ENCODE peak calls at places on chromosome 18, in nine cellular contexts. One of them, this sample, is unnamed.

GRCh38 chr18:58803978-58804377 is 60.7 kb upstream of the ZNF532 start:
- DNase-seq in uterus: no peak
- DNase-seq in adrenal gland: no peak
- DNase-seq in A549: peak
- DNase-seq in upper lobe of left lung: no peak
- DNase-seq in HepG2: no peak
- DNase-seq in tibial nerve: no peak
- DNase-seq in IMR-90: no peak
- DNase-seq in Peyer's patch: no peak
- DNase-seq in this sample: no peak

GRCh38 chr18:31657823-31658669 is 26.3 kb downstream of the B4GALT6 start:
- DNase-seq in uterus: no peak
- DNase-seq in adrenal gland: no peak
- DNase-seq in A549: no peak
- DNase-seq in upper lobe of left lung: no peak
- DNase-seq in HepG2: no peak
- DNase-seq in tibial nerve: no peak
- DNase-seq in IMR-90: no peak
- DNase-seq in Peyer's patch: no peak
- DNase-seq in this sample: no peak

GRCh38 chr18:21820035-21820810 is 79.6 kb downstream of the MIB1 start:
- DNase-seq in uterus: no peak
- DNase-seq in adrenal gland: no peak
- DNase-seq in A549: peak
- DNase-seq in upper lobe of left lung: no peak
- DNase-seq in HepG2: peak
- DNase-seq in tibial nerve: no peak
- DNase-seq in IMR-90: peak
- DNase-seq in Peyer's patch: no peak
- DNase-seq in this sample: no peak

GRCh38 chr18:8842506-8842905 is 137.2 kb downstream of the MTCL1 start:
- DNase-seq in uterus: no peak
- DNase-seq in adrenal gland: no peak
- DNase-seq in A549: no peak
- DNase-seq in upper lobe of left lung: no peak
- DNase-seq in HepG2: no peak
- DNase-seq in tibial nerve: no peak
- DNase-seq in IMR-90: no peak
- DNase-seq in Peyer's patch: no peak
- DNase-seq in this sample: no peak

GRCh38 chr18:65659312-65659711 is 91.5 kb upstream of the CDH7 start:
- DNase-seq in uterus: no peak
- DNase-seq in adrenal gland: no peak
- DNase-seq in A549: no peak
- DNase-seq in upper lobe of left lung: no peak
- DNase-seq in HepG2: no peak
- DNase-seq in tibial nerve: no peak
- DNase-seq in IMR-90: no peak
- DNase-seq in Peyer's patch: no peak
- DNase-seq in this sample: no peak

GRCh38 chr18:48959921-48960920 is 9.5 kb upstream of the SMAD7 start:
- DNase-seq in uterus: no peak
- DNase-seq in adrenal gland: no peak
- DNase-seq in A549: no peak
- DNase-seq in upper lobe of left lung: no peak
- DNase-seq in HepG2: no peak
- DNase-seq in tibial nerve: no peak
- DNase-seq in IMR-90: peak
- DNase-seq in Peyer's patch: no peak
- DNase-seq in this sample: no peak

GRCh38 chr18:49178736-49179135 is 228.0 kb upstream of the SMAD7 start:
- DNase-seq in uterus: peak
- DNase-seq in adrenal gland: no peak
- DNase-seq in A549: peak
- DNase-seq in upper lobe of left lung: no peak
- DNase-seq in HepG2: peak
- DNase-seq in tibial nerve: peak
- DNase-seq in IMR-90: peak
- DNase-seq in Peyer's patch: peak
- DNase-seq in this sample: peak

GRCh38 chr18:45787346-45787745 is 38.1 kb upstream of the SIGLEC15 start:
- DNase-seq in uterus: no peak
- DNase-seq in adrenal gland: no peak
- DNase-seq in A549: no peak
- DNase-seq in upper lobe of left lung: no peak
- DNase-seq in HepG2: no peak
- DNase-seq in tibial nerve: no peak
- DNase-seq in IMR-90: peak
- DNase-seq in Peyer's patch: no peak
- DNase-seq in this sample: no peak

GRCh38 chr18:50527636-50528307 is 32.1 kb upstream of the MAPK4 start:
- DNase-seq in uterus: no peak
- DNase-seq in adrenal gland: no peak
- DNase-seq in A549: no peak
- DNase-seq in upper lobe of left lung: no peak
- DNase-seq in HepG2: no peak
- DNase-seq in tibial nerve: no peak
- DNase-seq in IMR-90: no peak
- DNase-seq in Peyer's patch: no peak
- DNase-seq in this sample: peak

GRCh38 chr18:45386256-45386655 is 229.0 kb upstream of the SLC14A2 start:
- DNase-seq in uterus: peak
- DNase-seq in adrenal gland: no peak
- DNase-seq in A549: peak
- DNase-seq in upper lobe of left lung: no peak
- DNase-seq in HepG2: peak
- DNase-seq in tibial nerve: no peak
- DNase-seq in IMR-90: peak
- DNase-seq in Peyer's patch: no peak
- DNase-seq in this sample: peak

GRCh38 chr18:48940854-48941531 is 9.8 kb downstream of the SMAD7 start:
- DNase-seq in uterus: no peak
- DNase-seq in adrenal gland: peak
- DNase-seq in A549: no peak
- DNase-seq in upper lobe of left lung: no peak
- DNase-seq in HepG2: no peak
- DNase-seq in tibial nerve: no peak
- DNase-seq in IMR-90: peak
- DNase-seq in Peyer's patch: peak
- DNase-seq in this sample: no peak

DNA sequence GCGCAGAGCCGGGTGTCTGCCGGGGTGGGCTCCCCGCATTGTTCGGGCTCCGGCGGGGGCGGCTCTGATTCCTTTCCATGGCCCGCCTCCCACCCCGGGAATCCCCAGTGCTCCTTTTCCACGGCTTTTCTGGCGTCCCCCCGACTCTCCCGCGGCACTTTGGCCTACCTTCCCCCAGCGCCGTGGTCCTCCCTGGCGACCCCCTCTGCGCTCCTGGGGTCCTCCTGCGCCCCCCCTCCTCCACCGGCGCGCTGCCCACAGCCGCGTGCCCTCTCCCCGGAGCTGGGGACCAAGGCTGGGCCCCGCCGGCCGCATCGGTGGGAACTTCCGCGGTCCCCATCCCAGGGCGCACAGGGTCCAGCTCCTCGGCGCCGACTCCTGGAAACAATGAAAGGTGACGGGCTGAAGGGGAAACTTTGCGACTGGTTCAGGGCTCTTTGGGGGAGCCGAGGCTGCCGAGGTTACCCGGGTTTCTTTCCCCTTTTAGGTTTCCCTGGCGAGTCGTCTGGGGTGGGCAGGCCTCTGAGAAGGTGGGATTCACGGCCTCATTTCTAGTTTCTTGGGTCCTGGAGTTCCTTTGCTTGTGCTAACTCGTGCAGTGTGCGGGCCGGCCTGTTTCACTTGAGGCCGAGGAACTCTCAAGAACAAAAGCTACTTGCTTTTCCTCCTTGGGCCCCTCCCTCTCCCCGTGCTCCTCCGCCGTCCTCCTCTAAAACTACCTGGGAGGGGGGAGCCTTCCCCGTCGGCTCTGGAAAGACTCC is 2.2 kb downstream of the TGIF1 start:
- DNase-seq in uterus: peak
- DNase-seq in adrenal gland: peak
- DNase-seq in A549: peak
- DNase-seq in upper lobe of left lung: peak
- DNase-seq in HepG2: no peak
- DNase-seq in tibial nerve: peak
- DNase-seq in IMR-90: peak
- DNase-seq in Peyer's patch: peak
- DNase-seq in this sample: peak
- TF ChIP-seq POLR2A in uterus: peak
- TF ChIP-seq POLR2A in adrenal gland: no peak
- TF ChIP-seq POLR2A in A549: no peak
- TF ChIP-seq POLR2A in upper lobe of left lung: peak
- TF ChIP-seq POLR2A in HepG2: no peak
- TF ChIP-seq POLR2A in tibial nerve: no peak
- TF ChIP-seq POLR2A in IMR-90: peak
- TF ChIP-seq POLR2A in Peyer's patch: peak
- TF ChIP-seq POLR2A in this sample: no peak

GRCh38 chr18:10453261-10453884 is 1.1 kb upstream of the APCDD1 start:
- DNase-seq in uterus: peak
- DNase-seq in adrenal gland: no peak
- DNase-seq in A549: no peak
- DNase-seq in upper lobe of left lung: no peak
- DNase-seq in HepG2: no peak
- DNase-seq in tibial nerve: peak
- DNase-seq in IMR-90: no peak
- DNase-seq in Peyer's patch: no peak
- DNase-seq in this sample: no peak
- H3K27ac ChIP-seq in uterus: peak
- H3K27ac ChIP-seq in adrenal gland: peak
- H3K27ac ChIP-seq in A549: no peak
- H3K27ac ChIP-seq in upper lobe of left lung: peak
- H3K27ac ChIP-seq in HepG2: no peak
- H3K27ac ChIP-seq in tibial nerve: peak
- H3K27ac ChIP-seq in IMR-90: no peak
- H3K27ac ChIP-seq in Peyer's patch: peak
- H3K27ac ChIP-seq in this sample: peak

DNA sequence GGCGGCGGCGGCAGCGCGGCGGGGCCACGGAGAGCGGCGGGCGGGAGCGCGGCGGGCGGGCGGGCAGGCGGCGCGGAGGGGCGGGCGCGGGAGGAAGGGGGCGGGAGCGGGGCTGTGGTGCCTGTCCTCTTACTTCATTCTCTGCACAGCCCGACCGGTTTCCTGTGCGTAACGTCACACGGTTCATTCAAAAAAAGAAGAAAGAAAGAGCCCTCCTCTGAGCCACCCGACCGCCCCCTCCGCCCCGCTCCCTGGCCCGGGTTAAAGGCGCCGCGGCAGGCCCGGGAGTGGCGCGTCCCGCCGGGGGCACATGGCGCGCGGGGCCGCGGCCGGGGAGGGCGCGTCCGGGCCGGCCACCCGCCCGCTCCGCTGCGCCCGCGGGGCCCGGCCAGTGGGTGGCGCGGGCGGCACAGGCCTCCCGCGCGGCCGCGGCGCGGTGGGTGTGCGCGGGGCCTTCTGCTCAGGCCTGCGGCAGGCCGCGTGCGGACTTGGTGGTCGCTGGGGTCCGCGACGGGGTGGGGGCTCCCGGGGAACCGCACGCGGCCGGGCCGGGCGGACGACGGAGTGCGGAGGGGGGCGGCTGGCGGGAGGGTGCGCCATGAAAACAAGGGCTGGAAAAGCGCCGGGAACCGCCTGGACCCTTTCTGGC is 596 bp upstream of the BCL2 start:
- DNase-seq in uterus: peak
- DNase-seq in adrenal gland: peak
- DNase-seq in A549: peak
- DNase-seq in upper lobe of left lung: peak
- DNase-seq in HepG2: peak
- DNase-seq in tibial nerve: peak
- DNase-seq in IMR-90: peak
- DNase-seq in Peyer's patch: peak
- DNase-seq in this sample: peak
- TF ChIP-seq POLR2A in uterus: peak
- TF ChIP-seq POLR2A in adrenal gland: no peak
- TF ChIP-seq POLR2A in A549: no peak
- TF ChIP-seq POLR2A in upper lobe of left lung: no peak
- TF ChIP-seq POLR2A in HepG2: no peak
- TF ChIP-seq POLR2A in tibial nerve: no peak
- TF ChIP-seq POLR2A in IMR-90: no peak
- TF ChIP-seq POLR2A in Peyer's patch: peak
- TF ChIP-seq POLR2A in this sample: no peak

GRCh38 chr18:56282234-56283104 is 355.9 kb downstream of the TXNL1 start:
- DNase-seq in uterus: no peak
- DNase-seq in adrenal gland: no peak
- DNase-seq in A549: no peak
- DNase-seq in upper lobe of left lung: no peak
- DNase-seq in HepG2: no peak
- DNase-seq in tibial nerve: no peak
- DNase-seq in IMR-90: no peak
- DNase-seq in Peyer's patch: no peak
- DNase-seq in this sample: no peak

GRCh38 chr18:56284319-56284718 is 354.1 kb downstream of the TXNL1 start:
- DNase-seq in uterus: no peak
- DNase-seq in adrenal gland: no peak
- DNase-seq in A549: no peak
- DNase-seq in upper lobe of left lung: no peak
- DNase-seq in HepG2: no peak
- DNase-seq in tibial nerve: no peak
- DNase-seq in IMR-90: peak
- DNase-seq in Peyer's patch: no peak
- DNase-seq in this sample: no peak

GRCh38 chr18:56286775-56287174 is 351.6 kb downstream of the TXNL1 start:
- DNase-seq in uterus: no peak
- DNase-seq in adrenal gland: no peak
- DNase-seq in A549: no peak
- DNase-seq in upper lobe of left lung: no peak
- DNase-seq in HepG2: no peak
- DNase-seq in tibial nerve: no peak
- DNase-seq in IMR-90: peak
- DNase-seq in Peyer's patch: no peak
- DNase-seq in this sample: no peak

GRCh38 chr18:56283346-56283745 is 355.0 kb downstream of the TXNL1 start:
- DNase-seq in uterus: no peak
- DNase-seq in adrenal gland: no peak
- DNase-seq in A549: no peak
- DNase-seq in upper lobe of left lung: no peak
- DNase-seq in HepG2: no peak
- DNase-seq in tibial nerve: no peak
- DNase-seq in IMR-90: peak
- DNase-seq in Peyer's patch: no peak
- DNase-seq in this sample: no peak

DNA sequence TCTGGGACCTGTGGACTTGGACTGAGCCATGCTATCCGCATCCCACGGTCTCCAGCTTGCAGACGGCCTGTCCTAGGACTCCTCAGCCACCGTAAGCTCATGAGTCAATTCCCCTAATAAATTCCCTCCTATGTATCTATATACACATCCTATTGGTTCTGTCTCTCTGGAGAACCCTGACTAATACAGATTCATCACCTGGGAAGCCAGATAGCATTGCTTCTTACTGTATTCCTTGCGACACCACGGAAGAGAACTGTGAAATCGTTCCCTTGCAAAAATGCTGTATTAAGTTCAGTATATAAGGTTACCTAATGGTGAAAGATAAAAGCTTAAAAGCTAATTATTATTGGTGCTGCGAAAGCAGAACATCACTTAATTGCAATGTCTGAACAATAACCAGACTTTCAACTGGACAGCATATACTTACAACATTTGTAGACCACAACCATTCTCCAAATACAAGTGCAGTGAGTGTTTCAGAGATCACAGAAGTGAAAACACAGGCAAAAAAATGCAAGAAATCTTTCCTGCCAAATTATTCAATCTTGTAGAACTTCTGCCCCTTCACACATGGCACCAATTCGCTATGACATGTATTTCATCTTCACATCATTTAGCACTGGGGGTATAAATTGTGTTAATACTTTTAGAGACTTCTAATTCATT is 352.9 kb downstream of the TXNL1 start:
- DNase-seq in uterus: no peak
- DNase-seq in adrenal gland: no peak
- DNase-seq in A549: no peak
- DNase-seq in upper lobe of left lung: no peak
- DNase-seq in HepG2: no peak
- DNase-seq in tibial nerve: no peak
- DNase-seq in IMR-90: peak
- DNase-seq in Peyer's patch: no peak
- DNase-seq in this sample: no peak
- H3K27ac ChIP-seq in uterus: no peak
- H3K27ac ChIP-seq in adrenal gland: no peak
- H3K27ac ChIP-seq in A549: no peak
- H3K27ac ChIP-seq in upper lobe of left lung: no peak
- H3K27ac ChIP-seq in HepG2: no peak
- H3K27ac ChIP-seq in tibial nerve: no peak
- H3K27ac ChIP-seq in IMR-90: no peak
- H3K27ac ChIP-seq in Peyer's patch: no peak
- H3K27ac ChIP-seq in this sample: no peak

This sample was measured in thyroid gland.